ENCODE peak calls at places on chromosomes 16 and 17, in five cellular contexts. B is transverse colon, A is WTC11, N is GM12878, U is fibroblast of lung. S is an unnamed sample.
A peak's percentile ranks its signal among the peaks of the same experiment; 100 is the strongest.

GRCh38 chr16:75052481-75053211 is 53.8 kb downstream of the ZNRF1 start:
- DNase-seq in U (no peak), A (no peak), N (no peak), B (no peak), S (no peak)

GRCh38 chr17:41537614-41537954 is 9.5 kb upstream of the KRT19 start:
- DNase-seq in N (no peak), A (no peak), B (no peak), U (no peak), S (no peak)

GRCh38 chr16:88424536-88425230 is 28.4 kb upstream of the ZFPM1 start:
- DNase-seq in N (no peak), B (no peak), A (no peak), U (peak; percentile 21), S (no peak)

GRCh38 chr17:35630530-35631148 is 43.5 kb downstream of the AP2B1 start:
- DNase-seq in A (no peak), B (no peak), N (no peak), U (peak; percentile 21), S (peak; percentile 4)

GRCh38 chr16:1335996-1336395 is 2.6 kb downstream of the BAIAP3 start:
- DNase-seq in U (no peak), B (no peak), A (peak; percentile 61), N (no peak), S (no peak)

GRCh38 chr16:66569827-66570405 is 3.7 kb downstream of the CMTM1 start:
- DNase-seq in U (peak; percentile 74), N (no peak), A (no peak), B (no peak), S (no peak)

GRCh38 chr17:47834756-47835155 is 3.3 kb downstream of the LRRC46 start:
- DNase-seq in N (no peak), U (no peak), A (no peak), B (no peak), S (no peak)

GRCh38 chr16:88360999-88361398 is 21.8 kb upstream of the ZNF469 start:
- DNase-seq in A (no peak), B (no peak), U (no peak), N (no peak), S (no peak)

GRCh38 chr17:37792787-37793186 is 47.9 kb upstream of the HNF1B start:
- DNase-seq in N (no peak), A (no peak), B (no peak), U (no peak), S (no peak)

GRCh38 chr17:7717756-7718350 is 309 bp downstream of the DNAH2 start:
- DNase-seq in U (peak; percentile 12), A (no peak), B (no peak), N (no peak), S (no peak)

GRCh38 chr17:64218066-64218465 is 45.0 kb downstream of the TEX2 start:
- DNase-seq in N (peak; percentile 28), B (no peak), U (no peak), A (no peak), S (no peak)

GRCh38 chr16:23670137-23670776 is 8.4 kb upstream of the PLK1 start:
- DNase-seq in A (no peak), N (peak; percentile 77), B (no peak), U (peak; percentile 91), S (no peak)

GRCh38 chr16:12291989-12292759 is 315.6 kb downstream of the SNX29 start:
- DNase-seq in A (no peak), N (no peak), B (no peak), U (no peak), S (no peak)

GRCh38 chr17:80252871-80253270 is 7.8 kb upstream of the RNF213 start:
- DNase-seq in B (peak; percentile 84), U (peak; percentile 6), N (no peak), A (peak; percentile 81), S (no peak)

GRCh38 chr16:46974352-46974751 is 878 bp upstream of the DNAJA2 start:
- DNase-seq in N (peak; percentile 35), B (no peak), A (no peak), U (peak; percentile 15), S (no peak)

GRCh38 chr16:49478107-49478506 is 104.5 kb downstream of the C16orf78 start:
- DNase-seq in N (peak; percentile 12), U (no peak), A (peak; percentile 1), B (no peak), S (no peak)

GRCh38 chr16:5056347-5056746 is 9.4 kb downstream of the C16orf89 start:
- DNase-seq in N (no peak), A (peak; percentile 80), U (no peak), B (peak; percentile 41), S (no peak)
- TF ChIP-seq CTCF in N (peak; percentile 71), A (peak; percentile 66), U (peak; percentile 33), B (peak; percentile 20), S (peak; percentile 35)

GRCh38 chr17:66675991-66676371 is 158.9 kb upstream of the CACNG5 start:
- DNase-seq in U (peak; percentile 58), N (no peak), B (no peak), A (no peak), S (no peak)

GRCh38 chr17:66670211-66670610 is 164.7 kb upstream of the CACNG5 start:
- DNase-seq in U (no peak), A (no peak), N (no peak), B (no peak), S (no peak)

GRCh38 chr17:66676421-66676820 is 158.5 kb upstream of the CACNG5 start:
- DNase-seq in B (peak; percentile 89), A (no peak), N (no peak), U (no peak), S (no peak)

GRCh38 chr17:66675273-66675990 is 159.5 kb upstream of the CACNG5 start:
- DNase-seq in N (no peak), A (no peak), U (no peak), B (no peak), S (no peak)

GRCh38 chr17:66673668-66674276 is 161.1 kb upstream of the CACNG5 start:
- DNase-seq in U (peak; percentile 71), A (peak; percentile 54), B (peak; percentile 57), N (no peak), S (no peak)
- TF ChIP-seq CTCF in U (peak; percentile 84), A (peak; percentile 59), B (peak; percentile 70), N (peak; percentile 63), S (peak; percentile 82)

DNA sequence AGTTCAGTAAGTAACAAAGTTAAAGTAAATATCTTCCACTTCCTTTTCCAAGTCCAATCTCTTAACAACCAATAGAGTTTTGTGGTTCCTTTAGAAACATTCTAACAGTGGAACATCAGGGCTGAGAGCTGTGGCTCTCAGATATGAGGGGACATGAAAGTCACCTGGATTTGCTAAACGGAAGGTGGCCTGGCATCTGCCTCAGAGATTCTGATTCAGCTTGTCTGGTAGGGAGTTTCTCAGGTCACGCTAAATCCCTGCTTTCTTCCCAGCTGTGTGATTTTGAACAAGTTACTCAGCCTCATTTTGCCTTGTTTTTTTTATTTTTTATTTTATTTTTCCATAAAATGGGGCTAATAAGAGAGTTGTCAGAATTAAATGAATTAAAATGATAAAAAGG is 411.0 kb upstream of the CDH11 start:
- DNase-seq in N (no peak), B (no peak), U (no peak), A (no peak), S (no peak)
- TF ChIP-seq CTCF in N (no peak), B (no peak), U (no peak), A (no peak), S (no peak)

DNA sequence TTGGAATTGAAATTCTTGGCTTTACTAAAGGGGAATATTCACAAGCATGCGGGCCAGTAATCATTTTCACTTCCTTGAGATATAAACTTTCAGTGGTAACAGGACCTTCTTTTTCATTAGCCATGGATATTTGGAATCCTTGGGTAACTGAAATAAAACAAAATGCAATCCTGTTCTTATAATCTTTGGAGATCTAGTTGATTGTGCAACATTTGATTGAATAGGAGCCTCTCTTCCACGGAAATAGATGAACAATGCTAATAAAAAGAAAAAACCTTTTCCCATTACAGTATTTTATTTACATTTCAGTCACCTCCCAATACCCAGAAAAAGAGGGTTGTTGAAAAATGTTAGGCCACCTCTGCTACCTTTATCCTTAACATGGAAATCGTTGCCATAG is 225.6 kb downstream of the MAP2K6 start:
- DNase-seq in A (no peak), N (no peak), B (no peak), U (no peak), S (no peak)
- TF ChIP-seq CTCF in A (no peak), N (no peak), B (no peak), U (no peak), S (no peak)

GRCh38 chr16:81521141-81521626 is 76.6 kb downstream of the CMIP start:
- DNase-seq in U (no peak), B (peak; percentile 63), N (no peak), A (no peak), S (no peak)
- TF ChIP-seq CTCF in U (no peak), B (no peak), N (no peak), A (no peak), S (no peak)

GRCh38 chr16:83720981-83721380 is 86.8 kb upstream of the HSBP1 start:
- DNase-seq in U (no peak), N (no peak), A (no peak), B (no peak), S (no peak)

GRCh38 chr16:83722501-83723183 is 85.1 kb upstream of the HSBP1 start:
- DNase-seq in A (no peak), U (no peak), N (no peak), B (no peak), S (no peak)

GRCh38 chr16:83723901-83724300 is 83.9 kb upstream of the HSBP1 start:
- DNase-seq in U (no peak), A (no peak), N (no peak), B (no peak), S (no peak)

GRCh38 chr16:83725313-83725712 is 82.5 kb upstream of the HSBP1 start:
- DNase-seq in A (no peak), U (no peak), B (no peak), N (no peak), S (no peak)

DNA sequence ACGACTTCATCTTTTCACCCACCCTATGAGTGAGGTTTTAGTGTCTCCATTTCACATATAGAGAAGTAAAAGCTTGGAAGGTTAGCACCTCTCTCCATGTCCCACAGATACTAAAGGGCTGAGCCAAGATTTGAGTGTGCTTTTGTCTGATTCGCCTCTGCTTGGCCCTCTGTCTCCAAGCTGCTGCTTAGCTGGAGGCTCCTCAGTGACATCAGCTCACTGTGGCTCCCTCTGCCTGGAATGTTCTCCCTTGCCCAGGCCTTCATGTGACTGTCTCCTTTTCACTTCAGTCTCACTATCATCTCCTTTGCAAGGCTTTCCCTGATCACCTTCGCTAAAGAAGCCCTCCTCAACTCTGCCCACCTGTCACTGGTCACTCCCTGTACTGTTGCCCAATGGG is 84.5 kb upstream of the HSBP1 start:
- DNase-seq in A (no peak), B (no peak), N (no peak), U (no peak), S (no peak)
- TF ChIP-seq CTCF in A (no peak), B (no peak), N (no peak), U (no peak), S (no peak)

S was measured in AG09319.